ENCODE peak calls at places on chromosomes 4 and X, in four cellular contexts. L is BJ, Y is esophagus squamous epithelium, E is dorsolateral prefrontal cortex. O is an unnamed sample.

GRCh38 chrX:67692246-67692645 is 148.4 kb downstream of the AR start:
- DNase-seq in L (peak; percentile 31), Y (no peak), E (no peak), O (no peak)

GRCh38 chr4:153137168-153137567 is 67.1 kb upstream of the TRIM2 start:
- DNase-seq in L (no peak), Y (no peak), E (no peak), O (no peak)

GRCh38 chr4:187491959-187492358 is 503.6 kb upstream of the ZFP42 start:
- DNase-seq in L (no peak), Y (no peak), E (no peak), O (no peak)

GRCh38 chr4:157242871-157243270 is 22.3 kb downstream of the GRIA2 start:
- DNase-seq in L (no peak), Y (no peak), E (no peak), O (no peak)

GRCh38 chr4:10164877-10165283 is 48.3 kb upstream of the WDR1 start:
- DNase-seq in L (no peak), Y (no peak), E (no peak), O (no peak)

GRCh38 chr4:1939664-1940509 is 68.7 kb downstream of the NSD2 start:
- DNase-seq in L (peak; percentile 51), Y (no peak), E (no peak), O (no peak)

GRCh38 chrX:132481449-132481848 is 7.4 kb downstream of the MBNL3 start:
- DNase-seq in L (no peak), Y (no peak), E (no peak), O (no peak)

GRCh38 chrX:120463241-120463640 is 5.9 kb downstream of the LAMP2 start:
- DNase-seq in L (no peak), Y (no peak), E (no peak), O (no peak)

GRCh38 chrX:70132244-70132643 is 1.0 kb upstream of the IGBP1 start:
- DNase-seq in L (no peak), Y (no peak), E (no peak), O (no peak)

GRCh38 chr4:680931-681645 is 6.7 kb downstream of the MYL5 start:
- DNase-seq in L (no peak), Y (no peak), E (no peak), O (no peak)

GRCh38 chr4:115275615-115276014 is 162.2 kb upstream of the NDST4 start:
- DNase-seq in L (no peak), Y (no peak), E (no peak), O (no peak)

GRCh38 chr4:21879187-21879586 is 69.4 kb downstream of the KCNIP4 start:
- DNase-seq in L (no peak), Y (no peak), E (no peak), O (no peak)

DNA sequence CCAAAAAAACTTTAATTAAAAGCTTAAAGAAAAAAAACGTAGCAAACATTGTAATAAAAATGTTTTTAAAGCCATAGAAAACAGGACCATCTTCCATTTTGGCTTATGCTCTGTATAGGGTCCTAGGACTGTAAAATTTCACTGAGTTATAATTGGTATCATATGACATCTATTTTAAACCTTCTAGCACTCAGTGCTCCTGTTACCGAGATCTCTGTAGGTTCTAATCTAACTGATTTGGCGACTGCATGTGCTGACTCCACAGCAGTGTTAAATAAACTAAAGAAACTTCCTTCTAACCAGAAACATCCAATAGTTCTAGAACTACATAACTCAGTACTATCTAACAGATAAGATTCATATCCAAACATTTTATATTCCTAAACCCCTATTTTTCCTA is at the start of gene ASB11:
- DNase-seq in L (no peak), Y (no peak), E (no peak), O (no peak)
- H3K4me3 ChIP-seq in L (no peak within 1 kb of the TSS), Y (no peak within 1 kb of the TSS), E (no peak within 1 kb of the TSS), O (no peak within 1 kb of the TSS)

GRCh38 chr4:185811509-185812364 is at the start of gene SORBS2:
- DNase-seq in L (no peak), Y (no peak), E (no peak), O (peak; percentile 67)
- H3K4me3 ChIP-seq in L (no peak within 1 kb of the TSS), Y (peak within 1 kb of the TSS; percentile 60), E (peak within 1 kb of the TSS; percentile 48), O (peak within 1 kb of the TSS; percentile 53)

GRCh38 chr4:8203817-8204216 is 4.7 kb downstream of the SH3TC1 start:
- DNase-seq in L (no peak), Y (no peak), E (no peak), O (no peak)

GRCh38 chr4:8201341-8201781 is 2.3 kb downstream of the SH3TC1 start:
- DNase-seq in L (no peak), Y (no peak), E (no peak), O (no peak)

GRCh38 chr4:8200302-8200975 is 1.3 kb downstream of the SH3TC1 start:
- DNase-seq in L (no peak), Y (no peak), E (no peak), O (no peak)

GRCh38 chr4:8202526-8203375 is 3.7 kb downstream of the SH3TC1 start:
- DNase-seq in L (no peak), Y (no peak), E (no peak), O (no peak)

DNA sequence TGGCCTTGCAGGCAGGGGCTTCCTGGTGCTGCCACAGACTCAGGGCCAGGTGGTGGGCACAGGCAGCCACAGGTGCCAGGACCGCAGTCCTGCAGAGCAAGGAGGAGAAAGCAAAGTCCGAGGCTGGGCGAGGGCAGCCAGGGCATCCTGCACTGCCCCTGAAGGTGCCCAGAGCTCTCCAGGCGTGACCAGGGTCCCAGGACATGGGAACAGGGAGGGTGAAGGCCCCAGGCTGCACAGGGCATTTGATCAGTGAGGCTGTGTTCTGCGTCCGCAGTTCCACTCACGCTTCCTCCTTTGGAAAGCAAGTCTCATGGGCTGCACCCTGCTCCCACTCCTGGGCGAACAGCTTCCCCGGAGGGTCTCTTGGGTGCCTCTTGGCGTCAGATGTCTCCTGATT is 3.0 kb downstream of the SH3TC1 start:
- DNase-seq in L (no peak), Y (no peak), E (no peak), O (no peak)
- H3K4me3 ChIP-seq in L (no peak overlapping the region), Y (peak overlapping the region; percentile 74), E (peak overlapping the region; percentile 43), O (peak overlapping the region; percentile 76)

GRCh38 chr4:46994007-46994405 is 625 bp upstream of the GABRA4 start:
- DNase-seq in L (no peak), Y (no peak), E (no peak), O (no peak)
- H3K4me3 ChIP-seq in L (no peak overlapping the region), Y (peak overlapping the region; percentile 60), E (peak overlapping the region; percentile 61), O (peak overlapping the region; percentile 16)

GRCh38 chrX:46978341-46979291 is 66.4 kb downstream of the JADE3 start:
- DNase-seq in L (no peak), Y (no peak), E (peak; percentile 29), O (peak; percentile 36)
- H3K4me3 ChIP-seq in L (no peak overlapping the region), Y (no peak overlapping the region), E (no peak overlapping the region), O (no peak overlapping the region)

DNA sequence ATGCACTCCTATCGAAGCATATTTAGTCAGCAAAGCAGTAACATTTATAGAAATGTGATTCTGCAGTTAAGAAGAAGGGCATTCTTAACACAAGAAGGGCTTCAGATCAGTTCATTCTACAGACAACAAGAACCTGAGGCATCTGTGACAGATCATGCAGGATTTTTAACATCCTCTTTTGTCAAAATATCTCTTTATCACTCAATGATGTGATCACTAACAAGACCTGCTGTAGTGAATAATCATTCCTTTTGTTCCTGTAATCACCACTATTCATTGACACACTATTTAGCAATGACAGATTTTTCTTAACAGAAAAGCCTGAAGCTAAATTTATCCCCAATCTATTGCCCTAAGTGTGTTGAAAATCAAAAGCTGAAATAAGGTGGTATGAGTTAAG is 47.8 kb upstream of the ARHGAP24 start:
- DNase-seq in L (no peak), Y (no peak), E (no peak), O (no peak)
- H3K4me3 ChIP-seq in L (no peak overlapping the region), Y (no peak overlapping the region), E (no peak overlapping the region), O (no peak overlapping the region)

DNA sequence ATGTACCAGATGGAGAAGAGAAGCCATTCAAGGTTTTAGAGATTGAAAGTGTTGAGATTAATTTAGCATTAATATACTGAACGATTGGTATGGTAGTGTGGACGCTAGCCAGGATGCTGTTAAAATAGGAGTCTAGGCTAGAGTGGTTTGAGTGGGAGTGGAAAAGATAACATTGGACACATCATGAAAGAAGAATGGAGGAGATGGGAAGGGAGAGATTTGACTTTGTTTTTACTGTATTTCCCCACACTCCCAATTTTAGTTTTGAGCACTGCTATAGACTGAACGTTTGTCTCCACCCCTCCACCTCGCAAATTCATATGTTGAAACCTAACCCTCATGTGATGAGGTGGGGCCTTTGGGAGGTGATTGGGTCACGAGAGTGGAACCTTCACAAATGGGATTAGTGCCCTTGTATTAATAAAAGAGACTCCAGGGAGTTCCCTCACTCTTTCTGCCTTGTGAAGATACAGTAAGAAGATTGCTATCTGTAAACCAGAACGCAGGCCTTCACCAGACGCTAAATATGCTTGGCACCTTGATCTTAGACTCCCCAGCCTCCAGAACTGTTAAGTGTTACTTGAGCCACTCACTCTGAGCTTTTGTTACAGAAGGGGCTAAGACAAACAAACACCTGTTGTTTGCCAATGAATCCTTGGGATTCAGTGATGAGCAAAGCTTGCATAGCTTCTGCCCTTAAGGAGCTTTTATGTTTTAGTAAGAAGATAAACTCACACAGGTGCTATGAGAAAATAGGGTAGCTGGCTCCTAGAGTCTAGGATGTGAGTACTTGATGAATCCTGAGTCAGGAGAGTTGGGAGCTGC is 25.8 kb downstream of the USP9X start:
- DNase-seq in L (no peak), Y (no peak), E (no peak), O (no peak)
- H3K4me3 ChIP-seq in L (no peak overlapping the region), Y (no peak overlapping the region), E (no peak overlapping the region), O (no peak overlapping the region)

GRCh38 chrX:17007134-17007768 is 60.8 kb downstream of the REPS2 start:
- DNase-seq in L (no peak), Y (no peak), E (no peak), O (no peak)

GRCh38 chrX:17000751-17001150 is 54.3 kb downstream of the REPS2 start:
- DNase-seq in L (no peak), Y (no peak), E (no peak), O (no peak)

GRCh38 chrX:17009856-17010650 is 63.6 kb downstream of the REPS2 start:
- DNase-seq in L (no peak), Y (no peak), E (no peak), O (no peak)

GRCh38 chrX:17005712-17006372 is 59.4 kb downstream of the REPS2 start:
- DNase-seq in L (no peak), Y (no peak), E (no peak), O (no peak)
- H3K4me3 ChIP-seq in L (no peak overlapping the region), Y (no peak overlapping the region), E (no peak overlapping the region), O (no peak overlapping the region)

O was measured in GM12864.